ENCODE peak calls at places on chromosomes 13 and 19, in ten cellular contexts. A, Q, N, B, R, U, E, G, Z and Y are unnamed samples. For H3K36me3, the result is how much of the 10 kb centered on the place peaks cover.

GRCh38 chr13:20702945-20703784 is at the start of gene IL17D:
- DNase-seq in A (peak), Q (no peak), N (peak), B (no peak), R (peak), U (peak), E (no peak), G (peak), Z (peak), Y (peak)

GRCh38 chr19:55279773-55280643 is at the start of gene HSPBP1:
- DNase-seq in A (peak), Q (peak), N (peak), B (peak), R (peak), U (peak), E (peak), G (peak), Z (peak), Y (peak)

GRCh38 chr19:47497073-47497766 is 13.2 kb upstream of the KPTN start:
- DNase-seq in A (peak), Q (no peak), N (peak), B (no peak), R (no peak), U (no peak), E (no peak), G (no peak), Z (no peak), Y (no peak)

GRCh38 chr19:51341976-51342580 is at the start of gene VSIG10L:
- DNase-seq in A (no peak), Q (no peak), N (peak), B (no peak), R (no peak), U (no peak), E (no peak), G (no peak), Z (no peak), Y (peak)

GRCh38 chr19:13134626-13135025 is 15.5 kb downstream of the STX10 start:
- DNase-seq in A (no peak), Q (no peak), N (no peak), B (no peak), R (no peak), U (no peak), E (no peak), G (no peak), Z (no peak), Y (no peak)

GRCh38 chr13:95182570-95183285 is 118.5 kb downstream of the ABCC4 start:
- DNase-seq in A (no peak), Q (no peak), N (no peak), B (no peak), R (no peak), U (no peak), E (no peak), G (peak), Z (no peak), Y (no peak)

GRCh38 chr19:34461375-34462100 is 20.0 kb upstream of the WTIP start:
- DNase-seq in A (no peak), Q (peak), N (no peak), B (peak), R (no peak), U (no peak), E (no peak), G (no peak), Z (no peak), Y (no peak)

GRCh38 chr19:13053761-13054604 is 48.7 kb downstream of the LYL1 start:
- DNase-seq in A (peak), Q (peak), N (peak), B (peak), R (peak), U (peak), E (peak), G (no peak), Z (peak), Y (peak)

GRCh38 chr19:53308339-53308811 is 25.2 kb upstream of the ZNF845 start:
- DNase-seq in A (no peak), Q (peak), N (no peak), B (no peak), R (peak), U (peak), E (peak), G (no peak), Z (no peak), Y (peak)

GRCh38 chr19:39847525-39847924 is 1.3 kb upstream of the FBL start:
- DNase-seq in A (no peak), Q (no peak), N (no peak), B (no peak), R (no peak), U (no peak), E (no peak), G (no peak), Z (no peak), Y (no peak)

GRCh38 chr19:38142176-38143035 is 81.6 kb downstream of the DPF1 start:
- DNase-seq in A (no peak), Q (peak), N (peak), B (peak), R (peak), U (peak), E (peak), G (no peak), Z (no peak), Y (peak)

GRCh38 chr13:20465218-20465879 is 60.3 kb downstream of the CRYL1 start:
- DNase-seq in A (no peak), Q (peak), N (no peak), B (no peak), R (no peak), U (no peak), E (no peak), G (no peak), Z (no peak), Y (no peak)

GRCh38 chr13:97849305-97849704 is 104.2 kb upstream of the IPO5 start:
- DNase-seq in A (no peak), Q (peak), N (no peak), B (no peak), R (peak), U (no peak), E (no peak), G (no peak), Z (no peak), Y (peak)

GRCh38 chr13:102443234-102443633 is 41.4 kb upstream of the FGF14 start:
- DNase-seq in A (no peak), Q (no peak), N (no peak), B (no peak), R (no peak), U (no peak), E (no peak), G (no peak), Z (no peak), Y (no peak)

DNA sequence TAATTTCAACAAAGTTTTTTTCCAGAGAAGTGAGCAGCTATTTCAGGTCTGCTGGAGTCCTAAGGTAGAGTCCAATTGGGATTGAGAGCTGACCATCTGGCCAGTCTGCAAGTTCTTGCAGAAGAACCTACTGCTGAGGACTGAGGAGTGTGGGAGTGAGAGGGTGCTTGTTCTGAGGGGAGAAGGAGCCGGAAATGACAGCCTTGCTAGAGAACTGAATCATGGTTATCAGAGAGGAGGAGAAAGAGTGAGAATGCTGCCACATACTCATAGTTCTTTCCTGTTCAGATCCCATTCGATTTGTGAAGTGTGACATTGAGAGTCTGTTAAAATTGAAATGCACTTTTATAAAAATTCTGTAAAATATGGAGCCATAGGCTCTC is 350.0 kb downstream of the KCNRG start:
- DNase-seq in A (no peak), Q (no peak), N (no peak), B (no peak), R (no peak), U (no peak), E (no peak), G (no peak), Z (no peak), Y (no peak)
- TF ChIP-seq CTCF in A (no peak), Q (no peak), N (no peak), B (no peak), R (no peak), U (no peak), E (no peak), G (no peak), Z (no peak), Y (no peak)

DNA sequence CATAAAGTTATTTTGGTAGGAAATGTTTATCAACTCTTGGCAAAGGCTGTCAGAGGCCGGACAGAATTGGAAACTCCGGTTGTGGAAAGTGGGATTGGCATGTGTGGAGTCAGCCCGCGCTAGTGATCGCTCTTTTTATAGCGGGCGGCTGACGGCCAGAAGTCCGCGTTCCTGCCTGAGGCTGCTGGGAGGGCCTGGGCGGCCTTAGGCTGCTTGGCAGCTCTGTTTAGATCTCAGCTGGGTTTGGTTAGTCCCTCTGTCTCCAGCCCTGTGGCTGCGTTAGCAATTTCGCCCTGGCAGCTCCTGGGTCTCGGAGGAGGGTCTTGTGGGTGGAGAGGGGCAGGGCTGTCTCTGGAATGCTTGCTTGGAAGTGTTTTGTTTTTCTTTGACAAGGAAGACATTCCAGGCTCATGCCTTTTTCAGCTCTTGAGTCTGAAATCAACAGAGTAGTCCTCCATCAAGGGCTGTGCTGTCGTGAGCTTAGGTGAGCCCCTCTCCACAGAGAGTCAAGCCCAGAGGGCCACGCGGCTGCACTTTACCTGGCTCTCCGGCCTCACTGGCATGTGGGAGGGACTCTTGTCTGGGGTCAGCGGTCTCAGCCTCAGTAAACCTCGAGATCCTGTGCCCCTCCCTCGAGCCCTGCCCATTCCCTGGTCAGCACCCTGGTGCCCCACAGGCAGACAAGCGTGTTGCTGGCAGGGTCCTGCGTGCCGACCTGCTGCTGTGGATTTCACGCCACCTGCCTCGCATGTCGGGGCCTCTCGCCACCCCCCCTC is 22.5 kb downstream of the DOT1L start:
- DNase-seq in A (peak), Q (peak), N (peak), B (peak), R (peak), U (peak), E (peak), G (no peak), Z (peak), Y (peak)
- H3K4me3 ChIP-seq in A (no peak), Q (peak), N (peak), B (no peak), R (no peak), U (no peak), E (peak), G (no peak), Z (peak), Y (no peak)

GRCh38 chr19:11106477-11106876 is 17.2 kb downstream of the LDLR start:
- DNase-seq in A (no peak), Q (peak), N (no peak), B (no peak), R (no peak), U (no peak), E (peak), G (no peak), Z (no peak), Y (no peak)
- H3K36me3 ChIP-seq in A (under half), Q (half or more), N (half or more), B (half or more), R (under half), U (under half), E (under half), G (under half), Z (half or more), Y (half or more)

DNA sequence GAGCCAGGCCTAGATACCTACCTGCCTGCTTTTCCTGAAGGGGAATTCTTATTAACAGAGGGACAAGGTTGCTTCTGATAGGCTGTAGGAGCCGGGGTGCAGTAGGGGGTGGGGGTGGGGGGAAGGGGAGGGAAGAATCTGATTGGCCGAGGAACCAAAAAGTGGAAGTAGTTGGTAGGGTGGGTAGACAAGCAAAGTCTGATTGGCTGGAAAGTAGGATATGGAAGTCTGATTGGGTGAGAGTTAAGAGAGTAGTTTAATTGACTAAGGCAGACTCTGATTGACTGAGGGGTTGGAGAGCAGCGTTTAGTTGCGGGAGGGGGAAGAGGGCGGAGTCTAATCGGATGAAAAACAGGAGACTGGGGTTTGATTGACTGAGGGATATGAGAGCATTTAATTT is 9.4 kb upstream of the CYP4F22 start:
- DNase-seq in A (no peak), Q (no peak), N (no peak), B (no peak), R (no peak), U (no peak), E (no peak), G (no peak), Z (no peak), Y (peak)
- TF ChIP-seq CTCF in A (no peak), Q (no peak), N (no peak), B (no peak), R (no peak), U (no peak), E (no peak), G (no peak), Z (no peak), Y (no peak)

GRCh38 chr19:2089001-2089711 is 7.0 kb downstream of the MOB3A start:
- DNase-seq in A (no peak), Q (no peak), N (peak), B (peak), R (no peak), U (peak), E (no peak), G (peak), Z (no peak), Y (no peak)
- H3K4me3 ChIP-seq in A (no peak), Q (no peak), N (no peak), B (no peak), R (no peak), U (no peak), E (no peak), G (peak), Z (no peak), Y (no peak)

GRCh38 chr13:110424596-110425443 is 117.7 kb downstream of the COL4A2 start:
- DNase-seq in A (no peak), Q (no peak), N (no peak), B (no peak), R (no peak), U (no peak), E (no peak), G (no peak), Z (no peak), Y (no peak)
- H3K36me3 ChIP-seq in A (under half), Q (under half), N (under half), B (half or more), R (under half), U (under half), E (under half), G (under half), Z (under half), Y (half or more)

GRCh38 chr19:11160119-11160768 is 4.7 kb upstream of the SPC24 start:
- DNase-seq in A (no peak), Q (peak), N (no peak), B (no peak), R (no peak), U (no peak), E (no peak), G (no peak), Z (no peak), Y (no peak)
- TF ChIP-seq CTCF in A (no peak), Q (no peak), N (no peak), B (no peak), R (no peak), U (no peak), E (no peak), G (no peak), Z (no peak), Y (no peak)